ENCODE peak calls at places on chromosome 5, in nine cellular contexts. One of them, this sample, is unnamed.

GRCh38 chr5:108661590-108662219 is 86.0 kb upstream of the FER start:
- DNase-seq in GM04504: no peak
- DNase-seq in T-helper 2 cell: no peak
- DNase-seq in neuronal stem cell: no peak
- DNase-seq in CD8-positive, alpha-beta memory T cell: no peak
- DNase-seq in neural progenitor cell: no peak
- DNase-seq in PC-3: peak; percentile 92
- DNase-seq in stimulated activated effector memory CD8-positive, alpha-beta T cell treated with anti-CD3 and anti-CD28 coated beads, Interleukin-12 subunit alpha, Interleukin-12 subunit beta, amount 100 ng/mL, for 72 hours: no peak
- DNase-seq in T-helper 1 cell: no peak
- DNase-seq in this sample: no peak

GRCh38 chr5:102670224-102670836 is 84.8 kb upstream of the PAM start:
- DNase-seq in GM04504: no peak
- DNase-seq in stimulated activated effector memory CD8-positive, alpha-beta T cell treated with anti-CD3 and anti-CD28 coated beads, Interleukin-12 subunit alpha, Interleukin-12 subunit beta, amount 100 ng/mL, for 72 hours: no peak
- DNase-seq in neural progenitor cell: peak; percentile 60
- DNase-seq in CD8-positive, alpha-beta memory T cell: no peak
- DNase-seq in PC-3: peak; percentile 76
- DNase-seq in T-helper 2 cell: no peak
- DNase-seq in T-helper 1 cell: no peak
- DNase-seq in neuronal stem cell: no peak
- DNase-seq in this sample: peak; percentile 65

GRCh38 chr5:172641359-172642045 is 439 bp downstream of the NEURL1B start:
- DNase-seq in T-helper 1 cell: no peak
- DNase-seq in GM04504: no peak
- DNase-seq in PC-3: no peak
- DNase-seq in neural progenitor cell: peak; percentile 68
- DNase-seq in T-helper 2 cell: no peak
- DNase-seq in stimulated activated effector memory CD8-positive, alpha-beta T cell treated with anti-CD3 and anti-CD28 coated beads, Interleukin-12 subunit alpha, Interleukin-12 subunit beta, amount 100 ng/mL, for 72 hours: peak; percentile 6
- DNase-seq in CD8-positive, alpha-beta memory T cell: no peak
- DNase-seq in neuronal stem cell: peak; percentile 51
- DNase-seq in this sample: no peak

GRCh38 chr5:42499016-42499415 is 75.8 kb downstream of the GHR start:
- DNase-seq in stimulated activated effector memory CD8-positive, alpha-beta T cell treated with anti-CD3 and anti-CD28 coated beads, Interleukin-12 subunit alpha, Interleukin-12 subunit beta, amount 100 ng/mL, for 72 hours: no peak
- DNase-seq in neural progenitor cell: no peak
- DNase-seq in PC-3: no peak
- DNase-seq in neuronal stem cell: no peak
- DNase-seq in T-helper 2 cell: no peak
- DNase-seq in T-helper 1 cell: no peak
- DNase-seq in GM04504: no peak
- DNase-seq in CD8-positive, alpha-beta memory T cell: no peak
- DNase-seq in this sample: no peak

GRCh38 chr5:1293997-1294838 is 650 bp downstream of the TERT start:
- DNase-seq in stimulated activated effector memory CD8-positive, alpha-beta T cell treated with anti-CD3 and anti-CD28 coated beads, Interleukin-12 subunit alpha, Interleukin-12 subunit beta, amount 100 ng/mL, for 72 hours: no peak
- DNase-seq in GM04504: no peak
- DNase-seq in PC-3: no peak
- DNase-seq in neuronal stem cell: no peak
- DNase-seq in CD8-positive, alpha-beta memory T cell: no peak
- DNase-seq in T-helper 1 cell: no peak
- DNase-seq in neural progenitor cell: peak; percentile 64
- DNase-seq in T-helper 2 cell: no peak
- DNase-seq in this sample: peak; percentile 63

GRCh38 chr5:58261605-58262004 is 198.3 kb downstream of the PLK2 start:
- DNase-seq in neural progenitor cell: no peak
- DNase-seq in T-helper 2 cell: no peak
- DNase-seq in GM04504: peak; percentile 52
- DNase-seq in stimulated activated effector memory CD8-positive, alpha-beta T cell treated with anti-CD3 and anti-CD28 coated beads, Interleukin-12 subunit alpha, Interleukin-12 subunit beta, amount 100 ng/mL, for 72 hours: no peak
- DNase-seq in PC-3: peak; percentile 19
- DNase-seq in T-helper 1 cell: no peak
- DNase-seq in neuronal stem cell: no peak
- DNase-seq in CD8-positive, alpha-beta memory T cell: no peak
- DNase-seq in this sample: no peak

GRCh38 chr5:96702503-96703383 is 40.6 kb downstream of the CAST start:
- DNase-seq in T-helper 1 cell: peak; percentile 83
- DNase-seq in neural progenitor cell: peak; percentile 88
- DNase-seq in PC-3: no peak
- DNase-seq in T-helper 2 cell: peak; percentile 79
- DNase-seq in stimulated activated effector memory CD8-positive, alpha-beta T cell treated with anti-CD3 and anti-CD28 coated beads, Interleukin-12 subunit alpha, Interleukin-12 subunit beta, amount 100 ng/mL, for 72 hours: peak; percentile 58
- DNase-seq in CD8-positive, alpha-beta memory T cell: peak; percentile 76
- DNase-seq in neuronal stem cell: peak; percentile 70
- DNase-seq in GM04504: peak; percentile 92
- DNase-seq in this sample: peak; percentile 89

GRCh38 chr5:78706825-78707224 is 58.3 kb upstream of the LHFPL2 start:
- DNase-seq in T-helper 2 cell: no peak
- DNase-seq in neural progenitor cell: no peak
- DNase-seq in GM04504: no peak
- DNase-seq in neuronal stem cell: no peak
- DNase-seq in PC-3: no peak
- DNase-seq in T-helper 1 cell: no peak
- DNase-seq in CD8-positive, alpha-beta memory T cell: no peak
- DNase-seq in stimulated activated effector memory CD8-positive, alpha-beta T cell treated with anti-CD3 and anti-CD28 coated beads, Interleukin-12 subunit alpha, Interleukin-12 subunit beta, amount 100 ng/mL, for 72 hours: no peak
- DNase-seq in this sample: no peak

GRCh38 chr5:161851691-161852299 is 3.9 kb downstream of the GABRA1 start:
- DNase-seq in neural progenitor cell: no peak
- DNase-seq in GM04504: no peak
- DNase-seq in stimulated activated effector memory CD8-positive, alpha-beta T cell treated with anti-CD3 and anti-CD28 coated beads, Interleukin-12 subunit alpha, Interleukin-12 subunit beta, amount 100 ng/mL, for 72 hours: no peak
- DNase-seq in T-helper 2 cell: no peak
- DNase-seq in PC-3: peak; percentile 43
- DNase-seq in T-helper 1 cell: no peak
- DNase-seq in CD8-positive, alpha-beta memory T cell: no peak
- DNase-seq in neuronal stem cell: no peak
- DNase-seq in this sample: no peak

GRCh38 chr5:95669540-95669939 is 13.3 kb downstream of the SPATA9 start:
- DNase-seq in stimulated activated effector memory CD8-positive, alpha-beta T cell treated with anti-CD3 and anti-CD28 coated beads, Interleukin-12 subunit alpha, Interleukin-12 subunit beta, amount 100 ng/mL, for 72 hours: no peak
- DNase-seq in neural progenitor cell: no peak
- DNase-seq in CD8-positive, alpha-beta memory T cell: no peak
- DNase-seq in neuronal stem cell: no peak
- DNase-seq in T-helper 1 cell: no peak
- DNase-seq in T-helper 2 cell: no peak
- DNase-seq in PC-3: no peak
- DNase-seq in GM04504: no peak
- DNase-seq in this sample: no peak

GRCh38 chr5:39437469-39437868 is 12.7 kb upstream of the DAB2 start:
- DNase-seq in PC-3: no peak
- DNase-seq in GM04504: no peak
- DNase-seq in CD8-positive, alpha-beta memory T cell: no peak
- DNase-seq in T-helper 2 cell: no peak
- DNase-seq in neural progenitor cell: no peak
- DNase-seq in stimulated activated effector memory CD8-positive, alpha-beta T cell treated with anti-CD3 and anti-CD28 coated beads, Interleukin-12 subunit alpha, Interleukin-12 subunit beta, amount 100 ng/mL, for 72 hours: no peak
- DNase-seq in neuronal stem cell: no peak
- DNase-seq in T-helper 1 cell: no peak
- DNase-seq in this sample: no peak

GRCh38 chr5:178535299-178536175 is 54.7 kb downstream of the COL23A1 start:
- DNase-seq in stimulated activated effector memory CD8-positive, alpha-beta T cell treated with anti-CD3 and anti-CD28 coated beads, Interleukin-12 subunit alpha, Interleukin-12 subunit beta, amount 100 ng/mL, for 72 hours: no peak
- DNase-seq in neural progenitor cell: no peak
- DNase-seq in neuronal stem cell: no peak
- DNase-seq in T-helper 1 cell: no peak
- DNase-seq in T-helper 2 cell: no peak
- DNase-seq in GM04504: no peak
- DNase-seq in CD8-positive, alpha-beta memory T cell: no peak
- DNase-seq in PC-3: no peak
- DNase-seq in this sample: no peak

GRCh38 chr5:62720036-62720441 is 141.4 kb downstream of the LRRC70 start:
- DNase-seq in PC-3: peak; percentile 41
- DNase-seq in T-helper 1 cell: no peak
- DNase-seq in stimulated activated effector memory CD8-positive, alpha-beta T cell treated with anti-CD3 and anti-CD28 coated beads, Interleukin-12 subunit alpha, Interleukin-12 subunit beta, amount 100 ng/mL, for 72 hours: no peak
- DNase-seq in T-helper 2 cell: no peak
- DNase-seq in neural progenitor cell: peak; percentile 69
- DNase-seq in GM04504: no peak
- DNase-seq in neuronal stem cell: no peak
- DNase-seq in CD8-positive, alpha-beta memory T cell: no peak
- DNase-seq in this sample: peak; percentile 77